ENCODE peak calls at places on chromosomes 11 and 22, in eight cellular contexts. E, I, C, W, Z, R, G and F are unnamed samples.
A peak's percentile ranks its signal among the peaks of the same experiment; 100 is the strongest.

GRCh38 chr11:2585566-2586090 is 114.2 kb downstream of the KCNQ1OT1 start:
- DNase-seq in E (no peak), I (no peak), C (no peak), W (no peak), Z (peak; percentile 61), R (no peak), G (no peak), F (no peak)

GRCh38 chr22:19043111-19044085 is 78.8 kb downstream of the DGCR2 start:
- DNase-seq in E (no peak), I (no peak), C (no peak), W (no peak), Z (peak; percentile 32), R (peak; percentile 57), G (no peak), F (no peak)

GRCh38 chr11:67615455-67616430 is 9.0 kb downstream of the NDUFV1 start:
- DNase-seq in E (peak; percentile 58), I (peak; percentile 37), C (no peak), W (no peak), Z (peak; percentile 85), R (no peak), G (peak; percentile 38), F (no peak)

GRCh38 chr22:50089231-50090140 is at the start of gene MOV10L1:
- DNase-seq in E (no peak), I (no peak), C (no peak), W (no peak), Z (peak; percentile 72), R (no peak), G (no peak), F (no peak)

GRCh38 chr22:24601217-24602104 is 1.5 kb upstream of the GGT1 start:
- DNase-seq in E (no peak), I (no peak), C (no peak), W (no peak), Z (no peak), R (no peak), G (no peak), F (no peak)

GRCh38 chr11:67561971-67562560 is 21.5 kb upstream of the GSTP1 start:
- DNase-seq in E (no peak), I (no peak), C (no peak), W (no peak), Z (no peak), R (no peak), G (no peak), F (no peak)

GRCh38 chr22:24578355-24579241 is 14.3 kb downstream of the LRRC75B start:
- DNase-seq in E (no peak), I (no peak), C (no peak), W (no peak), Z (peak; percentile 3), R (peak; percentile 5), G (no peak), F (no peak)

GRCh38 chr11:79845002-79845709 is 404.3 kb upstream of the TENM4 start:
- DNase-seq in E (no peak), I (no peak), C (no peak), W (no peak), Z (no peak), R (no peak), G (no peak), F (no peak)

GRCh38 chr11:93567406-93567819 is 24.2 kb upstream of the SMCO4 start:
- DNase-seq in E (no peak), I (peak; percentile 44), C (no peak), W (peak; percentile 34), Z (no peak), R (peak; percentile 16), G (no peak), F (peak; percentile 73)

GRCh38 chr11:69384548-69385465 is 90.9 kb downstream of the MYEOV start:
- DNase-seq in E (no peak), I (no peak), C (no peak), W (no peak), Z (peak; percentile 71), R (no peak), G (no peak), F (peak; percentile 18)

GRCh38 chr22:22870577-22871398 is 16.8 kb upstream of the IGLL5 start:
- DNase-seq in E (no peak), I (no peak), C (no peak), W (no peak), Z (no peak), R (no peak), G (no peak), F (no peak)

GRCh38 chr22:28574159-28574788 is 105.4 kb downstream of the TTC28 start:
- DNase-seq in E (no peak), I (no peak), C (no peak), W (no peak), Z (no peak), R (no peak), G (no peak), F (no peak)

GRCh38 chr22:37260939-37261338 is 16.9 kb upstream of the RAC2 start:
- DNase-seq in E (peak; percentile 55), I (peak; percentile 36), C (peak; percentile 49), W (no peak), Z (peak; percentile 89), R (peak; percentile 39), G (peak; percentile 42), F (no peak)

GRCh38 chr11:117231637-117232021 is 244 bp downstream of the PCSK7 start:
- DNase-seq in E (no peak), I (peak; percentile 11), C (no peak), W (no peak), Z (no peak), R (no peak), G (no peak), F (no peak)

GRCh38 chr11:118627566-118627965 is 20.2 kb downstream of the PHLDB1 start:
- DNase-seq in E (no peak), I (no peak), C (no peak), W (no peak), Z (no peak), R (no peak), G (no peak), F (no peak)

GRCh38 chr11:117796456-117797428 is at the start of gene DSCAML1:
- DNase-seq in E (peak; percentile 55), I (no peak), C (peak; percentile 25), W (peak; percentile 28), Z (no peak), R (no peak), G (peak; percentile 19), F (no peak)

GRCh38 chr11:95330332-95330731 is 99.3 kb upstream of the SESN3 start:
- DNase-seq in E (no peak), I (no peak), C (no peak), W (no peak), Z (no peak), R (no peak), G (no peak), F (no peak)